ENCODE peak calls at places on chromosomes 7 and 10, in five cellular contexts. B is K562, M is GM12878, S is HepG2, J is HCT116. T is an unnamed sample.

GRCh38 chr7:138257459-138258193 is 181.4 kb downstream of the AKR1D1 start:
- DNase-seq in M (no peak), J (no peak), S (peak; percentile 99), B (peak; percentile 82), T (peak; percentile 35)

GRCh38 chr7:76325092-76325491 is 22.6 kb downstream of the HSPB1 start:
- DNase-seq in M (no peak), J (no peak), B (no peak), S (no peak), T (no peak)

GRCh38 chr10:49310460-49310859 is 11.5 kb downstream of the C10orf71 start:
- DNase-seq in S (no peak), M (no peak), J (no peak), B (no peak), T (no peak)

GRCh38 chr10:92103376-92104084 is 180.0 kb downstream of the BTAF1 start:
- DNase-seq in S (peak; percentile 48), B (no peak), M (no peak), J (no peak), T (no peak)

GRCh38 chr10:127945335-127945734 is 38.4 kb downstream of the PTPRE start:
- DNase-seq in B (no peak), J (peak; percentile 74), M (no peak), S (no peak), T (no peak)

GRCh38 chr10:88541116-88541626 is 41.9 kb downstream of the RNLS start:
- DNase-seq in S (no peak), M (no peak), J (no peak), B (no peak), T (no peak)

GRCh38 chr7:21076054-21076453 is 289.4 kb upstream of the SP8 start:
- DNase-seq in B (no peak), M (no peak), S (peak; percentile 39), J (no peak), T (no peak)

GRCh38 chr10:43220971-43221418 is 45.9 kb downstream of the RASGEF1A start:
- DNase-seq in J (no peak), B (no peak), S (no peak), M (peak; percentile 46), T (no peak)

GRCh38 chr10:103062854-103063642 is 130.0 kb downstream of the NT5C2 start:
- DNase-seq in S (no peak), M (no peak), B (no peak), J (no peak), T (peak; percentile 58)

GRCh38 chr7:65798111-65799075 is 74.5 kb upstream of the VKORC1L1 start:
- DNase-seq in B (no peak), M (peak; percentile 67), S (no peak), J (no peak), T (no peak)

GRCh38 chr10:7409732-7410168 is 1.1 kb downstream of the SFMBT2 start:
- DNase-seq in M (no peak), B (no peak), S (no peak), J (no peak), T (no peak)

GRCh38 chr10:7410306-7410799 is 481 bp downstream of the SFMBT2 start:
- DNase-seq in B (peak; percentile 33), M (no peak), S (no peak), J (no peak), T (no peak)

GRCh38 chr10:7411671-7412481 is 1.0 kb upstream of the SFMBT2 start:
- DNase-seq in J (no peak), S (no peak), B (no peak), M (no peak), T (peak; percentile 72)

GRCh38 chr10:7410800-7411670 is at the start of gene SFMBT2:
- DNase-seq in M (no peak), S (no peak), J (no peak), B (peak; percentile 83), T (peak; percentile 79)

GRCh38 chr10:7412482-7413251 is 1.8 kb upstream of the SFMBT2 start:
- DNase-seq in S (no peak), M (no peak), B (no peak), J (no peak), T (no peak)
- TF ChIP-seq SRF in S (no peak), M (no peak), B (no peak), J (no peak), T (no peak)

DNA sequence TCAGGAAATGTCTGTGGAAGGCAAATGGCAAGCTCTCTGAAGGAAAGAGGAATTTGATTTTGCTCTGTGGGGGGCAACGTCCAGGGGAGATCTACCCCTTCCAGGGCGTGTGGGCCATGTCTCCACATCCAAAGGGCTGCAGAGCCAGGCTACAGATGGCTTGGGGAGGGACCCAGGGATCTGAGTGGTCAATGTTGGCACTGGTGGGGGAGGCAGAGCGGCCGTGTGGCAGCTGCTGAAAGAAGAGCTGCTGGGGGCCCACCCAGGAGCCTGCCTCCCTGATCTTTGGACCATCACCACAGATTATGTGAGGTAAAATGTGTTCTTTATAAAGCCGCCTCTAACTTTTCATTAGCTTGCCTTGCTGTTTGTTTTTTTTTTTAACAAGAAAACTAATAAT is 144.1 kb downstream of the HERPUD2 start:
- DNase-seq in S (no peak), J (no peak), M (no peak), B (no peak), T (peak; percentile 17)
- TF ChIP-seq SRF in S (no peak), J (no peak), M (no peak), B (no peak), T (no peak)

GRCh38 chr10:64537931-64538330 is 1016.7 kb downstream of the REEP3 start:
- DNase-seq in J (no peak), B (no peak), S (no peak), M (no peak), T (no peak)

GRCh38 chr10:64535131-64535867 is 1014.1 kb downstream of the REEP3 start:
- DNase-seq in J (no peak), S (no peak), B (no peak), M (no peak), T (no peak)

GRCh38 chr10:64534616-64535015 is 1013.4 kb downstream of the REEP3 start:
- DNase-seq in M (no peak), J (no peak), B (no peak), S (no peak), T (no peak)

GRCh38 chr10:64537112-64537511 is 1015.9 kb downstream of the REEP3 start:
- DNase-seq in S (no peak), B (no peak), J (no peak), M (no peak), T (no peak)
- TF ChIP-seq SRF in S (no peak), B (no peak), J (no peak), M (no peak), T (no peak)

GRCh38 chr7:119925890-119926289 is 347.1 kb upstream of the KCND2 start:
- DNase-seq in B (peak; percentile 74), S (no peak), M (no peak), J (no peak), T (no peak)

GRCh38 chr7:119931230-119931824 is 341.6 kb upstream of the KCND2 start:
- DNase-seq in B (peak; percentile 52), S (no peak), J (no peak), M (no peak), T (no peak)

GRCh38 chr7:119935418-119936025 is 337.5 kb upstream of the KCND2 start:
- DNase-seq in B (no peak), S (peak; percentile 21), J (peak; percentile 32), M (no peak), T (no peak)

DNA sequence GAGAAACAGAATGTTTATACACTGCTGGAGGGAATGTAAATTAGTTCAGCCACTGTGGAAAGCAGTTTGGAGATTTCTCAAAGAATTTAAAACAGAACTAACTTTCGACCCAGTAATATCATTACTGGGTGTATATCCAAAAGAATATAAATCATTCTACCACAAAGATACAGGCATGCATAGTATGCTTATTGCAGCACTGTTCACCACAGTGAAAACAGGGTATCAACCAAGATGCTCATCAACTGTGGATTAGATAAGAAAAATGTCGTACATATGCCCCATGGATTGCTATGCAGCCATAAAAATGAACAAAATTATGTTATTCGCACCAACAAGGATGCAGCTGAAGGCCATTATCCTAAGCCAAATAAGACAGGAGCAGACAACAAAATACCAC is 343.1 kb upstream of the KCND2 start:
- DNase-seq in J (no peak), B (no peak), S (no peak), M (no peak), T (no peak)
- TF ChIP-seq SRF in J (no peak), B (no peak), S (no peak), M (no peak), T (no peak)

DNA sequence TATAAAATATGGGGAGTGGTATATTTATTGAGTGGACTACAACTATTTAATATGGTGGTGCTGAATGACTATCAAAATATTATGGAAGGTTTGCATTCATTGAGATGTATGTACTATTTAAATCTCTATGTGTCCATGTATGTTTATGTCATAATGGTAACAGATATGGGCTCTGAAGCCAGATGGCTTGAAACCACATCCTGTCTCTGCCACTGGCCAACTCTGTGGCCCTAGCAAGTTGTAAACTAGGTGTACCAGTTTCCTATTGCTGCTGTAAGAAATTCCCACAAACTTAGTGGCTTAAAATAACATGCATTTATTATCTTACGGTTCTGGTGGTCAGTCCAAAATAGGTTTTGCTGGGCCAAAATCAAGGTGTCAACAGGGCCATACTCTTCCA is 198.1 kb upstream of the NFE2L3 start:
- DNase-seq in M (no peak), S (no peak), J (no peak), B (no peak), T (no peak)
- TF ChIP-seq SRF in M (no peak), S (no peak), J (no peak), B (no peak), T (no peak)

DNA sequence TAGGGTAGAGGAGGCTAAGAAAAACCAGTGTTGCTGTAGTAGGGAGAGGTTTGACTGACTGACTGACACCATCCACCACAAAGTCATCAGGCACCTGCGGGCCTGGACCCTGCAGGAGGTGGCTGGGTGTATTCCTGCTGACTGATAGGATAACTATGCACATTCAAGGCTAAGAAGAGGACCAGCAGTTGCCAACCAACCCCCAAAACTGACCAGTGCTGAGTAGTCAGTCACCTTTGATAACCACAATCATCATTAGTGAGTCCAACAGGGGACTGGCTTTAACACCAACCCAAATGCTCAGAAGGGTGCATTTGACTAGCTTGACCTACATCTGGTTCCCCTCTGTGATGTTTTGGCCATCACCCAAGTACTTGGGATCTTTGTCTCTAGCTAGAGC is 30.5 kb downstream of the PLXNA4 start:
- DNase-seq in B (no peak), S (no peak), M (no peak), J (no peak), T (no peak)
- TF ChIP-seq SRF in B (no peak), S (no peak), M (no peak), J (no peak), T (no peak)

GRCh38 chr7:157679607-157680006 is 342.8 kb downstream of the DNAJB6 start:
- DNase-seq in B (no peak), J (no peak), S (no peak), M (no peak), T (no peak)
- TF ChIP-seq SRF in B (no peak), J (no peak), S (no peak), M (no peak), T (no peak)

GRCh38 chr10:45518741-45519140 is 144.7 kb downstream of the ALOX5 start:
- DNase-seq in B (no peak), S (no peak), J (no peak), M (no peak), T (no peak)

GRCh38 chr10:45509491-45509890 is 135.5 kb downstream of the ALOX5 start:
- DNase-seq in J (no peak), B (no peak), M (no peak), S (no peak), T (no peak)

GRCh38 chr10:45515630-45516029 is 141.6 kb downstream of the ALOX5 start:
- DNase-seq in M (no peak), B (no peak), J (no peak), S (peak; percentile 9), T (no peak)

GRCh38 chr10:45513586-45513985 is 139.6 kb downstream of the ALOX5 start:
- DNase-seq in J (no peak), B (no peak), S (peak; percentile 24), M (no peak), T (no peak)

GRCh38 chr10:45514283-45515270 is 140.6 kb downstream of the ALOX5 start:
- DNase-seq in M (no peak), J (no peak), S (peak; percentile 10), B (no peak), T (no peak)
- TF ChIP-seq SRF in M (no peak), J (no peak), S (no peak), B (no peak), T (no peak)